ENCODE peak calls at places on chromosomes 5 and 9, in seven cellular contexts. O is DMS79; T is activated CD4-positive, alpha-beta T cell treated with anti-CD3 and anti-CD28 coated beads for 24 hours; G is NCI-H2081; B is IMR-90; L is activated CD4-positive, alpha-beta memory T cell treated with anti-CD3 and anti-CD28 coated beads for 36 hours; Y is psoas muscle. W is an unnamed sample.

GRCh38 chr9:113481176-113481805 is 17.8 kb downstream of the RGS3 start:
- DNase-seq in B (no peak), Y (no peak), T (no peak), G (peak), L (no peak), O (no peak), W (no peak)

GRCh38 chr5:116445311-116445710 is 129.3 kb downstream of the SEMA6A start:
- DNase-seq in O (no peak), L (no peak), T (no peak), G (no peak), Y (no peak), B (no peak), W (no peak)

GRCh38 chr5:7857918-7858632 is 7.1 kb upstream of the CFAP90 start:
- DNase-seq in B (no peak), Y (no peak), L (peak), T (no peak), G (no peak), O (no peak), W (no peak)

GRCh38 chr5:21834863-21835262 is 1018.3 kb downstream of the CDH12 start:
- DNase-seq in B (no peak), L (no peak), Y (no peak), T (no peak), G (peak), O (no peak), W (no peak)

GRCh38 chr5:176817864-176818377 is 7.6 kb downstream of the UNC5A start:
- DNase-seq in O (no peak), B (no peak), T (no peak), L (peak), G (peak), Y (no peak), W (no peak)

GRCh38 chr9:129367287-129367686 is 189.2 kb upstream of the IER5L start:
- DNase-seq in T (no peak), O (no peak), B (no peak), Y (no peak), L (no peak), G (no peak), W (no peak)

GRCh38 chr9:24879591-24879990 is 333.9 kb upstream of the IZUMO3 start:
- DNase-seq in T (no peak), L (no peak), B (no peak), Y (no peak), G (no peak), O (no peak), W (no peak)

GRCh38 chr5:92328584-92329259 is 945.6 kb upstream of the ARRDC3 start:
- DNase-seq in B (no peak), O (no peak), Y (no peak), L (no peak), G (no peak), T (no peak), W (no peak)

GRCh38 chr5:132099073-132099748 is 25.6 kb downstream of the CSF2 start:
- DNase-seq in T (peak), B (no peak), O (no peak), Y (no peak), G (no peak), L (peak), W (no peak)

GRCh38 chr5:39547548-39548154 is 122.9 kb upstream of the DAB2 start:
- DNase-seq in O (no peak), G (peak), Y (no peak), T (no peak), L (no peak), B (peak), W (peak)

GRCh38 chr5:32450952-32451351 is 6.4 kb upstream of the ZFR start:
- DNase-seq in B (no peak), O (no peak), T (no peak), L (no peak), G (no peak), Y (no peak), W (no peak)

GRCh38 chr5:57435701-57436134 is 46.9 kb downstream of the ACTBL2 start:
- DNase-seq in G (no peak), L (no peak), B (peak), T (no peak), Y (no peak), O (no peak), W (no peak)

GRCh38 chr9:133463234-133463863 is 3.6 kb downstream of the CACFD1 start:
- DNase-seq in G (peak), Y (no peak), B (no peak), L (no peak), T (no peak), O (no peak), W (no peak)

GRCh38 chr5:14706615-14707021 is 42.1 kb downstream of the OTULIN start:
- DNase-seq in G (no peak), L (peak), T (no peak), B (peak), Y (no peak), O (no peak), W (no peak)

GRCh38 chr9:18824095-18824666 is 208.8 kb downstream of the SAXO1 start:
- DNase-seq in T (no peak), Y (no peak), G (peak), L (no peak), O (no peak), B (no peak), W (no peak)

GRCh38 chr5:96483878-96484277 is 50.8 kb upstream of the PCSK1 start:
- DNase-seq in G (no peak), O (no peak), B (peak), Y (no peak), L (no peak), T (no peak), W (no peak)

GRCh38 chr9:8241201-8241600 is 441.6 kb upstream of the DMAC1 start:
- DNase-seq in L (no peak), Y (no peak), T (no peak), G (no peak), O (no peak), B (no peak), W (no peak)

W was measured in fibroblast of the conjunctiva.